ENCODE peak calls at places on chromosomes 16 and 17, in ten cellular contexts. Y is AG04450, G is PC-3, W is OCI-LY7, J is left ventricle myocardium inferior, A is trophoblast cell, N is fibroblast of villous mesenchyme, E is psoas muscle, X is fibroblast of lung, Z is GM23338. S is an unnamed sample.
A peak's percentile ranks its signal among the peaks of the same experiment; 100 is the strongest.

GRCh38 chr16:15509051-15509592 is 74.7 kb downstream of the BMERB1 start:
- DNase-seq in Y (no peak), G (no peak), W (no peak), J (no peak), A (peak; percentile 9), N (no peak), E (no peak), X (peak; percentile 25), Z (peak; percentile 35), S (peak; percentile 9)

GRCh38 chr16:79171504-79172240 is 428.9 kb downstream of the MAF start:
- DNase-seq in Y (no peak), G (no peak), W (no peak), J (no peak), A (no peak), N (no peak), E (no peak), X (no peak), Z (no peak), S (no peak)

GRCh38 chr16:89319883-89320716 is 102.6 kb downstream of the ZNF778 start:
- DNase-seq in Y (no peak), G (peak; percentile 89), W (no peak), J (no peak), A (peak; percentile 99), N (peak; percentile 87), E (peak; percentile 87), X (peak; percentile 87), Z (no peak), S (no peak)

GRCh38 chr17:17749921-17750320 is 68.7 kb downstream of the RAI1 start:
- DNase-seq in Y (no peak), G (peak; percentile 42), W (peak; percentile 86), J (no peak), A (peak; percentile 73), N (peak; percentile 75), E (no peak), X (peak; percentile 45), Z (peak; percentile 96), S (peak; percentile 81)

GRCh38 chr17:82097187-82097918 is 683 bp downstream of the FASN start:
- DNase-seq in Y (no peak), G (peak; percentile 31), W (peak; percentile 58), J (no peak), A (peak; percentile 78), N (peak; percentile 71), E (peak; percentile 71), X (peak; percentile 58), Z (peak; percentile 25), S (no peak)

GRCh38 chr17:58084317-58084981 is 1.2 kb downstream of the DYNLL2 start:
- DNase-seq in Y (no peak), G (peak; percentile 62), W (peak; percentile 72), J (peak; percentile 55), A (peak; percentile 73), N (peak; percentile 26), E (peak; percentile 77), X (peak; percentile 31), Z (peak; percentile 72), S (peak; percentile 75)

GRCh38 chr17:10879110-10879509 is 41.2 kb upstream of the PIRT start:
- DNase-seq in Y (no peak), G (peak; percentile 7), W (peak; percentile 7), J (peak; percentile 19), A (peak; percentile 41), N (no peak), E (peak; percentile 61), X (no peak), Z (peak; percentile 12), S (peak; percentile 20)

GRCh38 chr17:13228225-13228624 is 210.4 kb upstream of the ELAC2 start:
- DNase-seq in Y (no peak), G (no peak), W (no peak), J (no peak), A (no peak), N (no peak), E (no peak), X (no peak), Z (no peak), S (no peak)

GRCh38 chr17:4499431-4500187 is 928 bp downstream of the SPNS2 start:
- DNase-seq in Y (no peak), G (no peak), W (no peak), J (no peak), A (no peak), N (no peak), E (no peak), X (no peak), Z (peak; percentile 66), S (no peak)

GRCh38 chr17:56441331-56441730 is 152.2 kb upstream of the NOG start:
- DNase-seq in Y (peak; percentile 24), G (peak; percentile 16), W (no peak), J (no peak), A (no peak), N (peak; percentile 51), E (no peak), X (peak; percentile 85), Z (no peak), S (no peak)

GRCh38 chr17:9817086-9817485 is 4.8 kb downstream of the GSG1L2 start:
- DNase-seq in Y (no peak), G (peak; percentile 71), W (no peak), J (no peak), A (peak; percentile 87), N (peak; percentile 75), E (no peak), X (peak; percentile 17), Z (peak; percentile 74), S (no peak)

DNA sequence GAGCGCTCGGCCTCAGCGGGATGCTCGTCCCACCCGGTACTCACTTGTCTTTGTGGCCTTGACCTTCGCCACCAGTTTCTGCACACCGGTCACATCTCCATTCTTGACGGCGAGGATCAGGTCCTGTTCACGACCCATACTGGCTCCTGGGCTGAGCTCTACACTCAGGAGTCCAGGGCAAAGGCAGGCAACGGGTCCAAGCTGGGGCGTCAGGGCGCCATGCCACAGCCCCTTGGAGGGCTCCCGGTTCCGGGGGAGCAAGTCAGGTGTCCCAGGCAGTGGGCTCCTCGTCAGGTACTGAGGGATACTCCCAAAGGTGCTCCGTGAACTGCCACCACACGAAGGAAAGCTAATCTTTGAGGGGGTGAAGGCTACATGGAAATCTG is 1.7 kb downstream of the CASKIN2 start:
- DNase-seq in Y (no peak), G (no peak), W (no peak), J (no peak), A (no peak), N (no peak), E (no peak), X (no peak), Z (no peak), S (no peak)
- H3K4me3 ChIP-seq in Y (peak overlapping the region; percentile 75), G (peak overlapping the region; percentile 78), W (no peak overlapping the region), J (peak overlapping the region; percentile 95), A (no peak overlapping the region), N (no peak overlapping the region), E (peak overlapping the region; percentile 98), X (no peak overlapping the region), Z (peak overlapping the region; percentile 98), S (no peak overlapping the region)

DNA sequence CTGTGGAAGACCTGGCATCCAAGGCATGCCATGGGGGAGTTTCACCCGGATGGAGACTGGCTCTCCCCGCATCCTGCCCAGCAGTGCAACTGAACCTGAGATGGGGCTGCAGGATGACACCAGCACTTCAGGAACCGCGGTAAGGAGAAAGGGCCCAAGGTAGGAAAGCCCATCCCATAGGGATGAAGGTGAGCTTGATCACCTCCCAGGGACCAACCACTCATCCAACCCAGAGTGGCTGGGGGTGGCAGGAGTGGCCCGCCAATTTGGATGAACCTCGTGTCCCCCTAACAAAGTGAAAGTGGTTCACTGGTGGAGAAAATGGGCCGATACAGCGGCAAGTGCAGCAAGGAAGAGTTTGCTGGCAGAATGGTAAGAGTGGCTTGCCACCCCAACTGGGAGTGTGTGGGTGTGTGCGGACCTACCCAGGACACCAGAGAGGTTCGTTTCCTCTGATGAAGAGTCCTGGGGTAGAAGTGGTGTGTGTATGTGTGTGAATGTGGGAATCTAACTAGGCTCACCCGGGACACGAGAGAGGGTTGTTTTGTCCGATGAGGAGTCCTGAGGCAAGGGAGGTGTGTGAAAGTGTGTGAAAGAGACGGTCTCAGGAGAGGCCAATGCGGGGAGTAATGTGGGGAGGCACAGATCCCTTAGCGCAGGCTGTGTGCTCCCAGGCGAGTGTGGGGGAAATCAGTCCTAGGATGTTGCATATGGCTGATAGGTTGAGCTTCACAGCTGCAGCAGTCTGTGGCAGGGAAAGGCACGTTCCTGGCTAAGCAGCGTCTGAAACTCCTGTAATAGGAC is 22.6 kb downstream of the ACSM1 start:
- DNase-seq in Y (no peak), G (no peak), W (no peak), J (no peak), A (peak; percentile 51), N (no peak), E (no peak), X (no peak), Z (peak; percentile 37), S (no peak)
- H3K4me3 ChIP-seq in Y (no peak overlapping the region), G (peak overlapping the region; percentile 62), W (no peak overlapping the region), J (peak overlapping the region; percentile 63), A (peak overlapping the region; percentile 32), N (peak overlapping the region; percentile 1), E (peak overlapping the region; percentile 49), X (no peak overlapping the region), Z (peak overlapping the region; percentile 48), S (no peak overlapping the region)

DNA sequence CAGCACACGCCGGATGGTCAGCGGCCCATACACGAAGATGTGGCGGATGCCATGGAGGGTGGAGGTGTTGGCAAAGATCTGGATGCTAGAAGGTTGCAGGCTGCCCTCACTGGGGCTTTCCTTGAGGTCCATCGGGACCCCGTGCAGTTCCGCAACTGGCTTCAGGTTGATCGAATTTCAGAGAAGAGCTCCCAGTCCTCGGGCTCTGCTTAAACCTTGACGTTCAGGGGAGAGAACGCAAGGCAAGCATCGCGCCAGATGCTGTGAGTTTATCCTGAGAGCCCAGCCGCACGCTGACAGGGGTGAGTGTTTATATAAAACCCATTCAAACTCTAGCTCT is 98.7 kb upstream of the CCL2 start:
- DNase-seq in Y (no peak), G (no peak), W (no peak), J (no peak), A (no peak), N (no peak), E (no peak), X (no peak), Z (peak; percentile 36), S (no peak)
- H3K4me3 ChIP-seq in Y (no peak overlapping the region), G (no peak overlapping the region), W (no peak overlapping the region), J (no peak overlapping the region), A (no peak overlapping the region), N (no peak overlapping the region), E (no peak overlapping the region), X (no peak overlapping the region), Z (peak overlapping the region; percentile 74), S (no peak overlapping the region)

GRCh38 chr16:84821179-84821578 is 1.4 kb downstream of the CRISPLD2 start:
- DNase-seq in Y (no peak), G (no peak), W (no peak), J (no peak), A (no peak), N (peak; percentile 24), E (peak; percentile 50), X (no peak), Z (no peak), S (no peak)

GRCh38 chr16:84820771-84821170 is 986 bp downstream of the CRISPLD2 start:
- DNase-seq in Y (no peak), G (no peak), W (no peak), J (no peak), A (no peak), N (peak; percentile 27), E (peak; percentile 34), X (no peak), Z (no peak), S (no peak)

GRCh38 chr16:84820305-84820684 is 510 bp downstream of the CRISPLD2 start:
- DNase-seq in Y (no peak), G (peak; percentile 7), W (no peak), J (no peak), A (peak; percentile 87), N (peak; percentile 33), E (no peak), X (no peak), Z (no peak), S (no peak)

GRCh38 chr16:84818989-84819643 is 669 bp upstream of the CRISPLD2 start:
- DNase-seq in Y (no peak), G (no peak), W (no peak), J (no peak), A (peak; percentile 100), N (no peak), E (peak; percentile 52), X (no peak), Z (peak; percentile 61), S (no peak)

GRCh38 chr16:84819644-84820304 is at the start of gene CRISPLD2:
- DNase-seq in Y (peak; percentile 63), G (peak; percentile 83), W (peak; percentile 73), J (peak; percentile 96), A (peak; percentile 89), N (peak; percentile 92), E (peak; percentile 97), X (peak; percentile 87), Z (peak; percentile 97), S (peak; percentile 75)
- H3K4me3 ChIP-seq in Y (peak within 1 kb of the TSS; percentile 90), G (peak within 1 kb of the TSS; percentile 69), W (no peak within 1 kb of the TSS), J (peak within 1 kb of the TSS; percentile 76), A (peak within 1 kb of the TSS; percentile 61), N (peak within 1 kb of the TSS; percentile 96), E (peak within 1 kb of the TSS; percentile 65), X (peak within 1 kb of the TSS; percentile 60), Z (peak within 1 kb of the TSS; percentile 61), S (peak within 1 kb of the TSS; percentile 29)